ENCODE peak calls at places on chromosomes 12 and 14, in four cellular contexts. R is AG10803; W is stimulated activated effector memory CD8-positive, alpha-beta T cell treated with anti-CD3 and anti-CD28 coated beads, Interleukin-12 subunit alpha, Interleukin-12 subunit beta, amount 100 ng/mL, for 72 hours; L is ovary. F is an unnamed sample.
A peak's percentile ranks its signal among the peaks of the same experiment; 100 is the strongest.

GRCh38 chr12:19002192-19002591 is 127.3 kb upstream of the PLEKHA5 start:
- DNase-seq in W (no peak), L (no peak), R (peak; percentile 2), F (no peak)

GRCh38 chr14:71932229-71932951 is at the start of gene RGS6:
- DNase-seq in R (no peak), W (peak; percentile 11), L (peak; percentile 15), F (peak; percentile 53)

GRCh38 chr12:131391399-131391798 is 319.5 kb upstream of the SFSWAP start:
- DNase-seq in L (no peak), R (no peak), W (no peak), F (no peak)

GRCh38 chr12:30329281-30329680 is 366.4 kb downstream of the IPO8 start:
- DNase-seq in L (no peak), R (no peak), W (no peak), F (no peak)

GRCh38 chr14:50014809-50015208 is 101.6 kb downstream of the VCPKMT start:
- DNase-seq in W (no peak), R (no peak), L (no peak), F (no peak)

GRCh38 chr12:66074561-66074960 is 56.0 kb downstream of the LLPH start:
- DNase-seq in R (peak; percentile 15), L (no peak), W (no peak), F (no peak)

GRCh38 chr12:130970165-130970907 is 16.6 kb downstream of the ADGRD1 start:
- DNase-seq in W (no peak), L (no peak), R (no peak), F (no peak)

GRCh38 chr14:85296466-85297210 is 233.3 kb upstream of the FLRT2 start:
- DNase-seq in L (no peak), R (peak; percentile 64), W (no peak), F (no peak)

GRCh38 chr12:118359541-118359915 is 13.2 kb downstream of the TAOK3 start:
- DNase-seq in R (no peak), L (no peak), W (no peak), F (no peak)

GRCh38 chr12:17642340-17642650 is 447.7 kb downstream of the RERGL start:
- DNase-seq in L (no peak), W (no peak), R (no peak), F (no peak)

GRCh38 chr12:27627123-27627835 is 69.0 kb upstream of the REP15 start:
- DNase-seq in L (no peak), W (no peak), R (peak; percentile 87), F (no peak)

GRCh38 chr14:60926002-60926401 is 54.9 kb downstream of the TRMT5 start:
- DNase-seq in R (no peak), W (no peak), L (no peak), F (peak; percentile 9)

GRCh38 chr12:70418101-70418500 is 52.0 kb downstream of the KCNMB4 start:
- DNase-seq in W (no peak), L (no peak), R (peak; percentile 22), F (no peak)

GRCh38 chr14:91298576-91298975 is 54.1 kb upstream of the GPR68 start:
- DNase-seq in W (no peak), L (no peak), R (no peak), F (no peak)

F was measured in GM12891.